ENCODE peak calls at places on chromosomes 2 and 18, in four cellular contexts. K, V, U and I are unnamed samples.

GRCh38 chr2:56183643-56184499 is at the start of gene CCDC85A:
- DNase-seq in V (peak), U (peak), K (peak), I (peak)

GRCh38 chr2:174771631-174772491 is 7.6 kb upstream of the CHRNA1 start:
- DNase-seq in V (peak), U (peak), K (peak), I (peak)

GRCh38 chr2:85066874-85067351 is 66.3 kb upstream of the TCF7L1 start:
- DNase-seq in V (peak), U (peak), K (peak), I (peak)

GRCh38 chr2:241083091-241083415 is 19.0 kb downstream of the MTERF4 start:
- DNase-seq in V (no peak), K (no peak), U (no peak), I (no peak)

GRCh38 chr18:23311346-23312103 is 141.6 kb upstream of the RIOK3 start:
- DNase-seq in U (no peak), V (no peak), K (peak), I (no peak)

GRCh38 chr2:151049746-151050145 is 211.9 kb downstream of the RBM43 start:
- DNase-seq in V (no peak), K (peak), U (no peak), I (no peak)

GRCh38 chr2:235556901-235557300 is 63.1 kb downstream of the AGAP1 start:
- DNase-seq in V (no peak), U (no peak), K (no peak), I (no peak)

GRCh38 chr2:113219889-113220641 is 46.3 kb downstream of the PSD4 start:
- DNase-seq in V (no peak), U (peak), K (peak), I (no peak)

GRCh38 chr18:435940-436339 is 64.6 kb downstream of the COLEC12 start:
- DNase-seq in U (no peak), V (no peak), K (peak), I (no peak)

GRCh38 chr2:47870668-47871540 is 35.4 kb downstream of the FBXO11 start:
- DNase-seq in U (no peak), K (no peak), V (no peak), I (no peak)

GRCh38 chr2:122535960-122536517 is 780.6 kb downstream of the TSN start:
- DNase-seq in V (no peak), U (no peak), K (no peak), I (no peak)

DNA sequence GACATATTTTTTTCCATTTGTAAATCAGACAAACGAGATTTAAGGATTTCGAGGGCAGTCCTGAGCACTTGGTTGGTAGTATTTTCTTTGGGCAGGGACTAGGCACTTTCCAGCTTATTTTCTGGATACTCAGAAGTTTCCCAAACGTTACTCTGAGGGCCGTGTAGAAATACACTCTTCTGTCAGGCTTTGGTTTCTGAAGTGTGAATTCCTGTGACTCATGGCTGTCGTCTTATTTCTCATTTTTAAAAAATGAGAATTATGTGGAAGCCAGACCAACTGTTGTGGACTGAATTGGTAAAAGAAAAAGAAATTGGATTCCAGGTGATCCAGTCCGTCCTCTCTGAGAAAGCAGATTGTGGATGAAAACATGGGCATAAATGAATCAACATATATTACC is 658.6 kb upstream of the FANCL start:
- DNase-seq in V (peak), U (no peak), K (peak), I (no peak)
- H2AK5ac ChIP-seq in V (no peak), U (no peak), K (peak), I (no peak)

DNA sequence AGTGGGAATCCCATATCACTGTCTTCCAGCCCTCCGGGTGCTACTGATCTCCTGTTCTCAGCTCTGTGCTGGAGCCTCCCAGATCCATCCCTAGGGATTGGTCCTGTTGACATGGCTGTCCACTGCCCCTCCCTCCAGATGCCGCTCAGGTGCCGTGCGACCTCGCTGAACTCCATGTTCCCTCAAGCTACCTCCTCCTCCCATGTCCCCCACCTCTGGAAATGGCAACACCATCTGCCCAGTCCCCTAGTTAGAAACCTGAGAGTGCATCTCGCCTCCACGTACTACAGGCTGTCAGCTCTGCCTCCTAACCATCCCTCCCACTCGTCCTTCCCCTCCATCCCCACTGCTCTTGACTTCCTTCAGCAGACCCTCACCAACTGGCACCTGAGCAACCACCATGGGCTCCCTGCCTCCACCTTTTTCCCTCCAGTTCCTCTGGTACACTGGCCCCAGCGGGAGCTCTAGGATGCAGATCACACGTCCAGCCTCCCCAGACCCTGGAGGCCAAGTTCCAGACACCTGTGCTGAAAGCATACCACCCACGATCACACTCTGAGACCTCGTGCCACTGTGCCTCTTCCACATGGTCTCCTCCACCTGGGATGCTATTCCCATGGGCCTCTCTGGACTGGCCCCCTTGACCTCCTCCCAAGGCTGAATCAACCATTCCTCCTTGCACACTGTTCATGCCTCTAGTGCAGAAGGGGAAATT is 106.8 kb downstream of the KLHL29 start:
- DNase-seq in K (no peak), V (no peak), U (no peak), I (no peak)
- H4K91ac ChIP-seq in K (no peak), V (no peak), U (no peak), I (no peak)

DNA sequence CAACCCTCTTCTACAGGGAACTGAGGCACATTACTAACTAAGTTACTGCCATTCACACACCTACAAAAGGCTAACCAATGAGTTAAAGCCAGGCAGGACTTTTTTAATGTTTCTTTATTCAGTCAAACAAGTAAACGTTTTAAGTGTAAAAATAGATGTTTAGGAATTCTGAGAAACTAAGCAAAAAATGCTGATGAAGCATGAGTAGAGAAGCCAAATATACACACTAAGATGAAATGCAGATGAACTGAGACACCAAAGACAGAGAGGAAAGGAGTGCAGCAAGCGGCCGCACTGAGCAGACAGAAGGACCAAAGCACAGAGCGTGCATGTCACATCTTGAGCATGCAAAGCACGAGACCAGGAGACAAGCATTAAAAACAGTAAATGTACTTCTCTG is 17.9 kb downstream of the L3MBTL4 start:
- DNase-seq in V (no peak), U (no peak), K (no peak), I (no peak)
- H3K9ac ChIP-seq in V (no peak), U (no peak), K (no peak), I (no peak)

GRCh38 chr2:234145511-234145910 is 95.0 kb downstream of the SPP2 start:
- DNase-seq in V (no peak), U (no peak), K (no peak), I (no peak)

GRCh38 chr2:234145057-234145456 is 94.6 kb downstream of the SPP2 start:
- DNase-seq in V (no peak), U (no peak), K (no peak), I (no peak)

GRCh38 chr2:234142530-234142929 is 92.0 kb downstream of the SPP2 start:
- DNase-seq in V (peak), K (peak), U (no peak), I (no peak)

GRCh38 chr2:234147335-234147861 is 96.9 kb downstream of the SPP2 start:
- DNase-seq in K (no peak), V (no peak), U (no peak), I (no peak)

GRCh38 chr2:234146087-234146826 is 95.8 kb downstream of the SPP2 start:
- DNase-seq in K (peak), V (no peak), U (no peak), I (no peak)
- H2AK5ac ChIP-seq in K (peak), V (no peak), U (no peak), I (no peak)

GRCh38 chr2:238873401-238873801 is 25.5 kb downstream of the TWIST2 start:
- DNase-seq in U (no peak), V (no peak), K (no peak), I (no peak)
- H4K91ac ChIP-seq in U (no peak), V (no peak), K (no peak), I (no peak)